ENCODE peak calls at places on chromosomes 16 and 17, in nine cellular contexts. P is IMR-90, B is fibroblast of pulmonary artery, C is colonic mucosa, Z is cardiac fibroblast, E is endodermal cell, Y is GM10248, M is HFFc6, O is A549. J is an unnamed sample.

GRCh38 chr17:57440522-57441269 is 184.4 kb downstream of the MSI2 start:
- DNase-seq in B (peak), Y (peak), Z (peak), C (peak), E (peak), O (peak), M (peak), P (peak), J (peak)

GRCh38 chr17:46003907-46004748 is 5.1 kb downstream of the STH start:
- DNase-seq in B (peak), P (peak), Z (peak), M (no peak), C (peak), E (no peak), Y (no peak), O (no peak), J (no peak)

GRCh38 chr16:29743827-29744531 is 1.8 kb downstream of the C16orf54 start:
- DNase-seq in Y (no peak), C (peak), M (no peak), E (no peak), Z (no peak), O (no peak), P (no peak), B (no peak), J (no peak)

GRCh38 chr17:72358465-72358864 is 237.6 kb downstream of the SOX9 start:
- DNase-seq in M (peak), Z (peak), Y (no peak), E (no peak), B (peak), C (no peak), O (peak), P (peak), J (no peak)

GRCh38 chr16:22352726-22353125 is 21.7 kb downstream of the CDR2 start:
- DNase-seq in Z (no peak), P (no peak), C (no peak), O (no peak), M (no peak), Y (no peak), B (no peak), E (no peak), J (no peak)

GRCh38 chr16:3045758-3046505 is 429 bp upstream of the MMP25 start:
- DNase-seq in Y (peak), M (no peak), B (no peak), E (peak), O (no peak), C (no peak), P (no peak), Z (no peak), J (peak)

GRCh38 chr16:11342021-11342855 is 3.0 kb upstream of the RMI2 start:
- DNase-seq in Z (no peak), M (no peak), Y (no peak), O (no peak), E (no peak), B (no peak), P (no peak), C (no peak), J (no peak)

GRCh38 chr17:4607773-4608187 is 23.5 kb downstream of the SMTNL2 start:
- DNase-seq in Y (no peak), B (peak), O (no peak), C (peak), E (peak), Z (peak), P (peak), M (peak), J (no peak)

GRCh38 chr17:28282596-28282995 is 36.4 kb upstream of the TMEM97 start:
- DNase-seq in M (peak), E (no peak), P (peak), Y (no peak), B (peak), C (no peak), O (peak), Z (peak), J (no peak)

GRCh38 chr16:67431805-67432476 is 1.0 kb downstream of the HSD11B2 start:
- DNase-seq in M (no peak), Z (no peak), E (peak), P (no peak), C (peak), B (no peak), Y (no peak), O (no peak), J (no peak)

GRCh38 chr17:53032861-53033271 is 789.9 kb upstream of the KIF2B start:
- DNase-seq in Y (no peak), C (peak), M (no peak), P (peak), E (peak), B (peak), O (peak), Z (peak), J (no peak)

GRCh38 chr17:75267146-75267402 is 4.0 kb downstream of the MIF4GD start:
- DNase-seq in M (no peak), Z (no peak), O (no peak), P (no peak), E (no peak), B (no peak), Y (no peak), C (no peak), J (no peak)

GRCh38 chr17:81509687-81510523 is 2.7 kb downstream of the ACTG1 start:
- DNase-seq in M (no peak), Y (no peak), E (peak), C (peak), B (peak), Z (peak), P (no peak), O (peak), J (no peak)

GRCh38 chr17:13374203-13375143 is 227.3 kb downstream of the HS3ST3A1 start:
- DNase-seq in P (no peak), B (no peak), Z (no peak), C (no peak), E (no peak), O (no peak), M (no peak), Y (no peak), J (no peak)

GRCh38 chr16:56199164-56199563 is 7.9 kb downstream of the GNAO1 start:
- DNase-seq in B (no peak), E (no peak), P (no peak), M (no peak), O (no peak), C (no peak), Y (no peak), Z (no peak), J (peak)

GRCh38 chr16:30381351-30382041 is 865 bp downstream of the SEPTIN1 start:
- DNase-seq in M (no peak), C (no peak), B (no peak), Y (no peak), P (no peak), O (no peak), Z (no peak), E (no peak), J (no peak)

GRCh38 chr16:68427649-68428303 is 20.5 kb downstream of the SMPD3 start:
- DNase-seq in E (no peak), M (no peak), C (no peak), Z (no peak), P (no peak), B (no peak), Y (no peak), O (no peak), J (no peak)

GRCh38 chr17:57889892-57890856 is 40.3 kb upstream of the MRPS23 start:
- DNase-seq in Y (no peak), P (peak), C (peak), B (peak), O (peak), Z (peak), E (peak), M (peak), J (no peak)

GRCh38 chr17:82840431-82840831 is 609 bp upstream of the ZNF750 start:
- DNase-seq in P (no peak), E (peak), Z (no peak), O (no peak), M (no peak), Y (no peak), C (no peak), B (no peak), J (no peak)

GRCh38 chr17:35244345-35245195 is 1.7 kb downstream of the SLFN5 start:
- DNase-seq in M (peak), Y (peak), O (peak), B (peak), C (peak), E (peak), P (peak), Z (peak), J (peak)

GRCh38 chr17:41959030-41959335 is 7.6 kb upstream of the CNP start:
- DNase-seq in B (no peak), E (no peak), C (no peak), P (peak), M (no peak), Y (no peak), O (no peak), Z (no peak), J (no peak)

GRCh38 chr17:79192503-79193500 is 118.2 kb downstream of the ENGASE start:
- DNase-seq in O (no peak), E (peak), Y (peak), B (peak), Z (peak), M (peak), P (peak), C (no peak), J (peak)

GRCh38 chr17:79002291-79002690 is 7.3 kb downstream of the CANT1 start:
- DNase-seq in B (no peak), M (no peak), E (peak), Y (no peak), O (no peak), P (no peak), Z (no peak), C (no peak), J (no peak)

GRCh38 chr17:1112875-1113274 is 66.9 kb downstream of the ABR start:
- DNase-seq in Z (no peak), P (no peak), M (no peak), Y (no peak), E (peak), C (no peak), B (no peak), O (peak), J (no peak)

GRCh38 chr17:78365561-78366108 is 5.8 kb upstream of the SOCS3 start:
- DNase-seq in E (peak), M (no peak), O (no peak), Z (peak), B (no peak), Y (no peak), P (no peak), C (peak), J (no peak)

GRCh38 chr17:8611671-8612298 is 18.7 kb downstream of the MYH10 start:
- DNase-seq in Y (no peak), B (peak), M (peak), Z (peak), P (peak), O (no peak), C (no peak), E (no peak), J (no peak)

GRCh38 chr16:81758376-81758775 is 20.7 kb upstream of the PLCG2 start:
- DNase-seq in P (peak), Y (no peak), C (no peak), B (peak), M (no peak), Z (peak), O (peak), E (no peak), J (no peak)

GRCh38 chr16:25298165-25298872 is 40.7 kb upstream of the ZKSCAN2 start:
- DNase-seq in O (peak), M (no peak), E (no peak), Z (no peak), Y (no peak), P (no peak), C (no peak), B (no peak), J (no peak)

GRCh38 chr17:44797809-44798208 is 32.3 kb downstream of the GJC1 start:
- DNase-seq in B (no peak), C (no peak), Y (no peak), E (peak), M (no peak), P (peak), O (no peak), Z (no peak), J (no peak)

GRCh38 chr16:31202402-31203385 is at the start of gene PYCARD:
- DNase-seq in B (peak), Z (peak), C (peak), M (peak), Y (peak), P (peak), E (peak), O (peak), J (peak)

GRCh38 chr17:75683467-75684041 is 16.4 kb downstream of the SAP30BP start:
- DNase-seq in E (no peak), Y (no peak), O (peak), P (peak), M (peak), Z (no peak), C (no peak), B (peak), J (no peak)

GRCh38 chr17:57874434-57875108 is 24.7 kb upstream of the MRPS23 start:
- DNase-seq in Y (peak), C (peak), B (peak), M (peak), O (no peak), Z (peak), P (peak), E (peak), J (no peak)

GRCh38 chr16:2388875-2389433 is 40.3 kb upstream of the CCNF start:
- DNase-seq in P (peak), E (no peak), Y (no peak), O (peak), Z (no peak), B (peak), M (peak), C (peak), J (no peak)

GRCh38 chr16:68396481-68396880 is 51.8 kb downstream of the SMPD3 start:
- DNase-seq in C (peak), Y (no peak), B (peak), E (no peak), O (peak), M (peak), P (peak), Z (peak), J (no peak)

GRCh38 chr16:62967606-62968005 is 931.4 kb upstream of the CDH8 start:
- DNase-seq in O (no peak), Z (no peak), B (no peak), Y (no peak), E (no peak), P (no peak), C (no peak), M (no peak), J (no peak)

GRCh38 chr16:69408451-69408850 is 16.0 kb upstream of the CYB5B start:
- DNase-seq in C (peak), Z (no peak), O (peak), E (no peak), P (no peak), Y (no peak), M (no peak), B (no peak), J (no peak)

GRCh38 chr17:57121308-57122042 is 36.4 kb downstream of the AKAP1 start:
- DNase-seq in M (peak), B (peak), P (peak), Z (peak), E (peak), O (peak), C (no peak), Y (no peak), J (no peak)

GRCh38 chr16:71852146-71852545 is 6.4 kb downstream of the ATXN1L start:
- DNase-seq in M (no peak), P (no peak), Y (no peak), C (no peak), Z (no peak), O (no peak), E (no peak), B (no peak), J (no peak)

GRCh38 chr17:62720126-62720850 is 87.8 kb downstream of the MARCHF10 start:
- DNase-seq in B (no peak), E (peak), C (no peak), O (peak), Z (no peak), P (no peak), Y (no peak), M (no peak), J (no peak)
- TF ChIP-seq CTCF in B (peak), E (peak), C (no peak), O (peak), Z (peak), P (no peak), Y (no peak), M (peak), J (no peak)

GRCh38 chr17:65697661-65698060 is 136.2 kb upstream of the AXIN2 start:
- DNase-seq in E (no peak), P (no peak), B (no peak), O (no peak), Y (no peak), C (no peak), Z (no peak), M (no peak), J (no peak)
- TF ChIP-seq CTCF in E (no peak), P (no peak), B (no peak), O (no peak), Y (no peak), C (no peak), Z (no peak), M (no peak), J (no peak)

DNA sequence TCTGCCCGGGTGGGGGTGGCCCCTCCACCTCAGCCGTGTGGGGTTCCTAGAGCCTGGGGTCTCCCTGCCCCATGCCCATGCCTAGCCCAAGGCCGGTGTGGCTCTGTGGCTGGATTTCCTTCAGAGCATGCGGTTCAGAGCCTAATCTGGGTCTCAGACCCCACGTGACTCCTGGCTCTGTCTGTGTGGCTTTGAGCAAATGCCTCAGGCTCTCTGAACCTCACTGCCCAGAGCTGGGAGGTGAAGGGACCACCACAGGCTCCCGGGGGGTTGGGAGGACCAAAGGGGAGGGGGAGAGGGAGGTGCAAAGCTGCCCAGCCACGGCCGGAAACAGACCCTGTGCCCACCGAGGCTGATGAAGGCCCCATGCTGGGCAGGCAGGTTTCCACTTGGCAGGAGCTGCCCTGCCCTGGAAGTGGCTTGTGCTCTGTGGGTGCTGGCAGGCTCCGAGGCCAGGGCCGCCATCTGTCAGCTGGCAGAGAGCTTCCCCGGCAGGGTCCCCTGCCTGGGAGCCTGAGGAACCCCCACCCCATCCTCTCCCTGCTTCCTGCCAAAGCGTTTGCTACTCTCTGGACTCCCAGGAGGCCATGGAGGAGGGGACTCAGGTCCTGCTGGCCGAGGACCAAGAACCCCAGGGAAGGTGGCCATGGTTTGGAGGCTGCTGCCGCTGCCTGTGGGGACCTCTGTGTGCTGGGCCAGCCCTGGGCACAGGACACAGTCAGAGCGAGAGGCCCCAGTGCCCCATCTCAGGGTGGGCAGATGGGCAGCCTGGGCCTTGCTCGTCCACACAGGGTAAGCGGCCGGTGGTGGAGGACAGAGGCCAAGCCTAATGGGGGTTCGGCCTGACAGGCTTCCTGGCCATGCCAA is 4.0 kb downstream of the CDH15 start:
- DNase-seq in E (no peak), C (no peak), Z (no peak), B (no peak), Y (no peak), O (no peak), P (no peak), M (no peak), J (no peak)
- TF ChIP-seq CTCF in E (no peak), C (no peak), Z (no peak), B (no peak), Y (no peak), O (no peak), P (no peak), M (no peak), J (no peak)

GRCh38 chr16:814974-815373 is 14.4 kb upstream of the GNG13 start:
- DNase-seq in P (peak), M (peak), Y (no peak), E (no peak), O (no peak), C (no peak), Z (peak), B (no peak), J (no peak)

GRCh38 chr16:813204-813915 is 12.8 kb upstream of the GNG13 start:
- DNase-seq in B (peak), Z (peak), P (peak), C (no peak), Y (peak), M (peak), E (peak), O (no peak), J (peak)

GRCh38 chr16:817001-817906 is 16.7 kb upstream of the GNG13 start:
- DNase-seq in M (no peak), B (no peak), O (no peak), E (no peak), P (no peak), Y (no peak), Z (no peak), C (no peak), J (no peak)

GRCh38 chr16:815861-816260 is 15.3 kb upstream of the GNG13 start:
- DNase-seq in P (no peak), C (no peak), E (no peak), M (no peak), Z (no peak), B (no peak), O (no peak), Y (no peak), J (no peak)

DNA sequence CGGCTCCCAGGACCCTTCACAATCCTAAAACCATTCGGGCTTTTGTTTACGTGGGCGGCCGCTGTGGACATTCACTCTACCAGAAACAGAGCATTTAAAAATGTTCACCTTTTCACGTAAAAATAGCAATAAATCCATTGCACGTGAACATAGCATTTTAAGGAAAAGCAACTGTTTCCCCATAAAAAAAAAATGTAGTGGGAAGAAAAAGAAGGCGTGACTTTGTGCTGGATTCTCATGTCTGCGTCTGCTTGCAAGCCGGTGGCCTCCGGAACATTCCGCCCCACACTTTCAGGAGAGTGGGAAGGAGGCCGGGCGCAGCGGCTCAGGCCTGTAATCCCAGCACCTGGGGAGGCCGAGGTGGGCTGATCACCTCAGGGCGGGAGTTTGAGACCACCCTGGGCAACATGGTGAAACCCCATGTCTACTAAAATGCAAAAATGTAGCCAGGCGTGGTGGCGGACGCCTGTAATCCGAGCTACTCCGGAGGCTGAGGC is 13.4 kb upstream of the GNG13 start:
- DNase-seq in Y (no peak), Z (no peak), C (no peak), M (peak), B (no peak), E (no peak), O (no peak), P (no peak), J (no peak)
- TF ChIP-seq CTCF in Y (no peak), Z (no peak), C (no peak), M (peak), B (no peak), E (no peak), O (no peak), P (no peak), J (no peak)

J was measured in GM20000.